ENCODE peak calls at places on chromosomes 3 and 15, in six cellular contexts. R, M, H, G, C and P are unnamed samples.

GRCh38 chr3:69871868-69872267 is 127.7 kb upstream of the SAMMSON start:
- DNase-seq in R (no peak), M (no peak), H (no peak), G (no peak), C (no peak), P (no peak)

GRCh38 chr3:148882288-148882687 is 17.2 kb downstream of the CPA3 start:
- DNase-seq in R (peak; percentile 12), M (peak; percentile 10), H (no peak), G (no peak), C (no peak), P (no peak)

GRCh38 chr3:196518999-196519737 is 4.0 kb upstream of the SMCO1 start:
- DNase-seq in R (peak; percentile 95), M (no peak), H (peak; percentile 46), G (peak; percentile 70), C (no peak), P (no peak)

GRCh38 chr3:39447637-39448483 is 19.6 kb upstream of the MOBP start:
- DNase-seq in R (peak; percentile 96), M (peak; percentile 54), H (peak; percentile 93), G (peak; percentile 56), C (no peak), P (peak; percentile 32)

GRCh38 chr15:43408789-43409188 is 37.9 kb downstream of the TUBGCP4 start:
- DNase-seq in R (no peak), M (no peak), H (no peak), G (no peak), C (no peak), P (no peak)

GRCh38 chr15:62737551-62737950 is 305.0 kb upstream of the TPM1 start:
- DNase-seq in R (no peak), M (no peak), H (no peak), G (no peak), C (no peak), P (no peak)

GRCh38 chr3:125332504-125332903 is 42.6 kb downstream of the ZNF148 start:
- DNase-seq in R (peak; percentile 41), M (no peak), H (no peak), G (no peak), C (no peak), P (no peak)

GRCh38 chr15:78322724-78323395 is 17.3 kb upstream of the CRABP1 start:
- DNase-seq in R (no peak), M (no peak), H (no peak), G (no peak), C (no peak), P (no peak)

GRCh38 chr15:48250640-48251076 is 44.6 kb downstream of the SLC12A1 start:
- DNase-seq in R (peak; percentile 85), M (peak; percentile 34), H (peak; percentile 67), G (peak; percentile 20), C (no peak), P (no peak)

GRCh38 chr15:75785771-75786563 is 57.3 kb upstream of the UBE2Q2 start:
- DNase-seq in R (peak; percentile 75), M (no peak), H (peak; percentile 44), G (no peak), C (no peak), P (no peak)

GRCh38 chr15:72685925-72686794 is at the start of the genes BBS4 and HIGD2B:
- DNase-seq in R (peak; percentile 96), M (peak; percentile 78), H (peak; percentile 93), G (peak; percentile 89), C (peak; percentile 92), P (no peak)

GRCh38 chr3:36380171-36381031 is at the start of gene STAC:
- DNase-seq in R (peak; percentile 67), M (no peak), H (peak; percentile 42), G (no peak), C (peak; percentile 72), P (no peak)

GRCh38 chr15:91281991-91282390 is 181.9 kb downstream of the SV2B start:
- DNase-seq in R (no peak), M (no peak), H (no peak), G (no peak), C (no peak), P (no peak)

GRCh38 chr3:174907027-174907426 is 47.9 kb downstream of the NAALADL2 start:
- DNase-seq in R (no peak), M (no peak), H (no peak), G (no peak), C (no peak), P (no peak)

GRCh38 chr15:101684384-101684783 is 32.2 kb upstream of the TM2D3 start:
- DNase-seq in R (no peak), M (no peak), H (peak; percentile 69), G (peak; percentile 20), C (no peak), P (no peak)

GRCh38 chr3:88003115-88003755 is 55.6 kb downstream of the CGGBP1 start:
- DNase-seq in R (peak; percentile 76), M (no peak), H (peak; percentile 61), G (no peak), C (no peak), P (no peak)

GRCh38 chr15:65245096-65245849 is 34.0 kb upstream of the CILP start:
- DNase-seq in R (no peak), M (peak; percentile 66), H (peak; percentile 73), G (peak; percentile 80), C (no peak), P (no peak)

GRCh38 chr3:28243424-28244106 is 2.1 kb downstream of the CMC1 start:
- DNase-seq in R (no peak), M (no peak), H (no peak), G (no peak), C (no peak), P (no peak)

GRCh38 chr3:120093923-120094775 is at the start of gene GSK3B:
- DNase-seq in R (no peak), M (no peak), H (peak; percentile 99), G (peak; percentile 99), C (peak; percentile 87), P (peak; percentile 88)

GRCh38 chr3:55540579-55540978 is 53.5 kb upstream of the WNT5A start:
- DNase-seq in R (peak; percentile 38), M (no peak), H (no peak), G (no peak), C (no peak), P (no peak)

GRCh38 chr3:4859788-4860187 is 119.4 kb upstream of the BHLHE40 start:
- DNase-seq in R (no peak), M (no peak), H (no peak), G (no peak), C (no peak), P (no peak)

GRCh38 chr3:46031747-46032146 is 4.5 kb upstream of the XCR1 start:
- DNase-seq in R (no peak), M (no peak), H (no peak), G (no peak), C (no peak), P (no peak)

GRCh38 chr3:114332342-114333179 is 38.7 kb downstream of the TIGIT start:
- DNase-seq in R (no peak), M (no peak), H (no peak), G (no peak), C (no peak), P (no peak)
- H3K27ac ChIP-seq in R (peak overlapping the region; percentile 78), M (no peak overlapping the region), H (no peak overlapping the region), G (no peak overlapping the region), C (no peak overlapping the region), P (peak overlapping the region; percentile 93)

GRCh38 chr3:188672840-188673239 is 498.9 kb upstream of the TPRG1 start:
- DNase-seq in R (no peak), M (no peak), H (no peak), G (no peak), C (no peak), P (no peak)
- H3K27ac ChIP-seq in R (no peak overlapping the region), M (no peak overlapping the region), H (no peak overlapping the region), G (no peak overlapping the region), C (no peak overlapping the region), P (no peak overlapping the region)

DNA sequence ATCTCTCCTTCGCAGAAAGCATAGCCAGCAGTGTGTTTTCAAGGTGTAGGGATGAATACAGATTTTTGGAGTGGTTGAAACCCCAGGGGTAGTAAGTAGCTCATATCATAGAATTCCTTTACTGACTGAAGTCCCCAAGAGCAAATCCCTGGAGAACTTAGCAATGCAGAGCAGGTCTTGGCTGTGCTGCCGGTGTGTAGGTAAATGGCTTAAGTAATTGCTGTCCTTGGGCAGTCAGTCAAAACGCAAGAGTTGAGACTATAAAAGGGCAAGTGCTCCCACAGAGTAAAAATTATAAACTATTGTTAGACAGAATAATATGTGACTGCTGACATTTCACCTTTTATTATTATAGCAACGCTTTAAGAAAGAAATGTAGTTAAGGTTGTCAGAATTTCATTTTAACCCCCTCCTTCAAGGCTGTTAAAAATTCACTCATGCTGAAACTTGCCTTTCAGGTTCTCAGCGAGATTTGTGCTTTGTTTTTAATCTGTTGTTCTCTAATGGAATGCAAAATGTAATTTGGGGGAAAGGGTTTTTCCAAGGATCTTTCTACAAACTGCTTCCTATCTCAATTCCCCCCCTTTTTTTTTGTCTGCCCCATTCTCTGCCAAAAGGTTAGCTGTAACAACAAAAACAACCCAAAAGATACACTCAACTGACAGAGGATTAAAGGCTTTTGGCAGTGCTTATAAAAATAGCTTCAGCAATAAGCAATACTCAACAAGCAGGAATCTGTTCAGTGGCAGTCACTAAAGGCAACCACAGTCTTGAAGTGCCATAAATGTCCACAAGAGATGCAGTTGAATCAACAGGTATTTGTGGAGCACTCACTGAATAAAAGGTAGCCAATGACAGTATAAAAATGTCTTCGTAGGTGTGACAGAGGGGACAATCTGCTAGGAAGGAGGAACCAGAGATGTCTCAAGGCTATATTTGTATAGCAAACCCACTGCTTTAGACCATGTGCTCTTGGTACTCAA is 105.3 kb downstream of the THRB start:
- DNase-seq in R (peak; percentile 23), M (no peak), H (no peak), G (no peak), C (no peak), P (no peak)
- H3K27ac ChIP-seq in R (peak overlapping the region; percentile 2), M (no peak overlapping the region), H (peak overlapping the region; percentile 55), G (no peak overlapping the region), C (peak overlapping the region; percentile 52), P (no peak overlapping the region)

GRCh38 chr3:168812234-168812633 is 716.5 kb upstream of the GOLIM4 start:
- DNase-seq in R (peak; percentile 82), M (no peak), H (no peak), G (no peak), C (no peak), P (no peak)

GRCh38 chr3:168801792-168802191 is 706.1 kb upstream of the GOLIM4 start:
- DNase-seq in R (no peak), M (no peak), H (no peak), G (no peak), C (no peak), P (no peak)

GRCh38 chr3:168803536-168803935 is 707.8 kb upstream of the GOLIM4 start:
- DNase-seq in R (no peak), M (no peak), H (no peak), G (no peak), C (no peak), P (no peak)

GRCh38 chr3:168802761-168803160 is 707.0 kb upstream of the GOLIM4 start:
- DNase-seq in R (no peak), M (no peak), H (no peak), G (no peak), C (no peak), P (no peak)

DNA sequence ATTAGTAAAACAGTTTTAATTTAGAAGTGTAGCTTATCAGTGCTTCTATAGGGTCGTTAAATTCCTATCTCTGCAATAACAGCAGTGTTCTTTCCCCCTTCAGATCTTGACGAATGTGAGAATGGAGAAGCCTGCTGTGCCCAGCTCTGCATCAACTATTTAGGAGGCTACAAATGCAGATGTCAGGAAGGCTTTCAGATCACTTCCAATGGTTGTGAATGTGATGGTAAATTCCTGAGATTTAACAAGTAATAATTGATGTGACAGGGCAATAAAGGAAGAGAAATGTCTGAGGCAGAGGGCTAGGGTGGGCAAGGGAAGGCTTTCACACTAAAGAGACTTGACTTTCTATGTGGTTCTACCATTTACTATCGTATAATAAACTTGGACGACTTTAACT is 711.7 kb upstream of the GOLIM4 start:
- DNase-seq in R (peak; percentile 66), M (no peak), H (no peak), G (no peak), C (no peak), P (no peak)
- H3K27ac ChIP-seq in R (peak overlapping the region; percentile 28), M (no peak overlapping the region), H (no peak overlapping the region), G (no peak overlapping the region), C (no peak overlapping the region), P (no peak overlapping the region)